ENCODE peak calls at places on chromosomes 7 and 10, in ten cellular contexts. X is heart left ventricle, M is sigmoid colon, J is upper lobe of right lung, F is IMR-90, K is cardiac muscle cell, A is HepG2, N is tibial nerve, B is spleen, G is ascending aorta. Q is an unnamed sample.

GRCh38 chr7:132084776-132085388 is 491.4 kb downstream of the PLXNA4 start:
- DNase-seq in X (no peak), M (peak), J (no peak), F (peak), K (no peak), A (peak), N (no peak), B (no peak), G (no peak), Q (no peak)

GRCh38 chr7:2307690-2308107 is 6.5 kb downstream of the SNX8 start:
- DNase-seq in X (no peak), M (no peak), J (no peak), F (no peak), K (no peak), A (no peak), N (no peak), B (no peak), G (no peak), Q (no peak)

GRCh38 chr10:124265391-124265745 is 153.4 kb downstream of the OAT start:
- DNase-seq in X (no peak), M (no peak), J (no peak), F (no peak), K (no peak), A (no peak), N (no peak), B (peak), G (no peak), Q (no peak)

GRCh38 chr10:80158598-80159127 is 26.1 kb downstream of the PLAC9 start:
- DNase-seq in X (peak), M (peak), J (no peak), F (peak), K (no peak), A (no peak), N (peak), B (peak), G (peak), Q (peak)

GRCh38 chr7:18530224-18531179 is 35.0 kb downstream of the HDAC9 start:
- DNase-seq in X (no peak), M (no peak), J (no peak), F (no peak), K (no peak), A (no peak), N (no peak), B (no peak), G (no peak), Q (no peak)

GRCh38 chr10:114856544-114857287 is 35.1 kb downstream of the FHIP2A start:
- DNase-seq in X (no peak), M (no peak), J (no peak), F (peak), K (no peak), A (no peak), N (no peak), B (no peak), G (no peak), Q (peak)

GRCh38 chr10:114831186-114831867 is 9.7 kb downstream of the FHIP2A start:
- DNase-seq in X (no peak), M (no peak), J (no peak), F (no peak), K (no peak), A (no peak), N (no peak), B (no peak), G (no peak), Q (no peak)

GRCh38 chr7:110987130-110987693 is 103.7 kb upstream of the LRRN3 start:
- DNase-seq in X (no peak), M (no peak), J (no peak), F (no peak), K (no peak), A (no peak), N (no peak), B (no peak), G (no peak), Q (no peak)

GRCh38 chr7:13908667-13909382 is 80.6 kb downstream of the ETV1 start:
- DNase-seq in X (no peak), M (no peak), J (no peak), F (no peak), K (no peak), A (no peak), N (no peak), B (no peak), G (no peak), Q (peak)

GRCh38 chr7:95046494-95047240 is 139.3 kb downstream of the PPP1R9A start:
- DNase-seq in X (no peak), M (no peak), J (no peak), F (no peak), K (no peak), A (no peak), N (no peak), B (no peak), G (no peak), Q (no peak)

GRCh38 chr7:79329464-79329863 is 124.0 kb downstream of the MAGI2 start:
- DNase-seq in X (no peak), M (no peak), J (no peak), F (no peak), K (no peak), A (no peak), N (no peak), B (no peak), G (no peak), Q (no peak)

GRCh38 chr10:5159126-5159525 is 25.8 kb downstream of the AKR1C8 start:
- DNase-seq in X (no peak), M (no peak), J (no peak), F (no peak), K (no peak), A (no peak), N (no peak), B (no peak), G (no peak), Q (no peak)

GRCh38 chr10:53918755-53919154 is 882.3 kb downstream of the PCDH15 start:
- DNase-seq in X (no peak), M (no peak), J (no peak), F (no peak), K (no peak), A (no peak), N (no peak), B (no peak), G (no peak), Q (no peak)
- TF ChIP-seq CTCF in X (no peak), M (no peak), J (no peak), F (no peak), K (no peak), A (no peak), N (no peak), B (no peak), G (no peak), Q (no peak)

GRCh38 chr10:44051584-44052385 is 333.1 kb downstream of the CXCL12 start:
- DNase-seq in X (no peak), M (no peak), J (no peak), F (peak), K (no peak), A (peak), N (no peak), B (no peak), G (no peak), Q (peak)

GRCh38 chr10:44054046-44054445 is 330.9 kb downstream of the CXCL12 start:
- DNase-seq in X (no peak), M (no peak), J (no peak), F (no peak), K (no peak), A (no peak), N (no peak), B (no peak), G (no peak), Q (no peak)

GRCh38 chr10:44056206-44056605 is 328.7 kb downstream of the CXCL12 start:
- DNase-seq in X (peak), M (no peak), J (no peak), F (no peak), K (no peak), A (no peak), N (no peak), B (no peak), G (no peak), Q (no peak)

GRCh38 chr10:44051091-44051490 is 333.8 kb downstream of the CXCL12 start:
- DNase-seq in X (no peak), M (no peak), J (no peak), F (no peak), K (no peak), A (no peak), N (no peak), B (no peak), G (no peak), Q (no peak)

GRCh38 chr10:44053391-44053790 is 331.5 kb downstream of the CXCL12 start:
- DNase-seq in X (no peak), M (no peak), J (no peak), F (no peak), K (no peak), A (no peak), N (no peak), B (no peak), G (no peak), Q (no peak)
- H3K27ac ChIP-seq in X (no peak), M (no peak), J (no peak), F (no peak), K (no peak), A (no peak), N (no peak), B (no peak), G (no peak), Q (no peak)

DNA sequence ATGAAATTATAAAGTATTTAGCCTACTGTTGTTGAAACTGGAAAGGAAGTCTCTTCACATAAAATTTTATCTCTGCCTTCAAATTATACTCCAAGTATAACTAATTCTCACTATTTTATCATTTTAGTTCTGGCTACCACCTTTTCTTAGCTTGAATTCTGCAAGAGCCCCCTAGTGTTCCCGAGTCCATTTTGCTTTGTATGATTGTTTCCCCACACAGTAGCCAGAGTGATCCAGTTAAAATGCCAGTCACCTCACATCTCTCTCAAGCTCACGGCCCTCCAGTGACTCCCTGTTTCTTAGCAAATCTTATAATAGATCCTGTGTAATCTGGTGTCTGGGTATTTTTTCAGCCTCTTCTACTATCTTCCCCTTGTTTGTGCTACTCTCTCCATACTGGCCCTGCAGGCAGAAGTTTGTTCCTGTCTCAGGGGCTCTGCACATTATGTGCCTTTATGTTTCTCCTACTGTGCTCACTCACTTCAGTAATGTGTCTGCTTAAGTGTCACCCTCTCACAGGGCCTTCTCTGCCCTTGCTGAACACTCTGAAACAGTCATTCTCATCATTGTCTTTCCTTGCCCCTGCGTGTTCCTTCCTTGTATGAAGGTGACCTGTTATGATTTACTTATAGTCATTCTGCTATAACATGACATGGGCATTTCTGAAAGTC is 8.9 kb downstream of the WAC start:
- DNase-seq in X (no peak), M (no peak), J (no peak), F (no peak), K (peak), A (no peak), N (no peak), B (no peak), G (no peak), Q (no peak)
- TF ChIP-seq CTCF in X (no peak), M (no peak), J (no peak), F (no peak), K (peak), A (no peak), N (no peak), B (no peak), G (no peak), Q (peak)

GRCh38 chr7:128259131-128260056 is 18.3 kb downstream of the LEP start:
- DNase-seq in X (no peak), M (no peak), J (peak), F (peak), K (no peak), A (no peak), N (no peak), B (no peak), G (no peak), Q (no peak)
- H3K27ac ChIP-seq in X (no peak), M (no peak), J (no peak), F (no peak), K (no peak), A (no peak), N (no peak), B (no peak), G (no peak), Q (no peak)

DNA sequence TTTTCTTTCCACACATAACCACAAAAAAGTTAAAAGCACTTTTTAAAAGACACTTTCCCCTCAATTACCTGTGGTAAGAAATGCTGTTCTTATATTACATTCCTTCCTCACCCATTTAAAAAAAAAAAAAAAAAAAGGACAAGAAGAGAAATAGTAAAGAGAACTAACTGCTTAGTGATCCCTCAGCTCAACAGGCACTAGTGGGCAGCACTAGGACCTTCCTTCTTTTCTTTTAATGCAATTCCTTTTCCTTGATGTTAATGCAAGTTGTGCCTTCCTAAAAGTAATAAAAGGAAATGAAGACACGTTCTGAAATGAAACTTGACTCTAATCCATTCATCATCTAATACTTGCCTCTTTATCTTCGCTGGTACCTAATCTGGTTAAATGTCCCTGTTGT is 189.6 kb downstream of the TCF7L2 start:
- DNase-seq in X (no peak), M (no peak), J (no peak), F (peak), K (no peak), A (no peak), N (no peak), B (no peak), G (no peak), Q (peak)
- TF ChIP-seq CTCF in X (no peak), M (no peak), J (peak), F (peak), K (peak), A (no peak), N (no peak), B (no peak), G (peak), Q (peak)

DNA sequence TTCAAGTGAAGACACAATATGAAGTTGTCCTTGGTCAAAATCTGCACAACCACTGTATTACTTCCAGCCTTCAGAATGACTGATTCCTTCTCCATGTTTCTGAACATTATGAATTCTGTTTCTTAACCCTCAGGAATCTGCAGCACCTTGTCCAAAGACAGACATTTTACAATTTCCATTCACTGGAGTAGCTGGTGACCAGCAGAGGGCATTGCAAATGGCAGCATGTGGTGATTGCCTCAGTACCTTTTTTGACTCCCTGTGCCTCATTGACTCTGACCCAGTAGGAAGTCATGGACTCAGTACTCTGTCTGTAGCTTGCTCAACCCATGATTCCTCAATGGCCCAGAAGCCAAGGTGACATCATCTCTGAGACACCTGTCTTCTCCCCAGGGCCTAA is 879 bp upstream of the VPS41 start:
- DNase-seq in X (no peak), M (no peak), J (no peak), F (no peak), K (no peak), A (no peak), N (no peak), B (no peak), G (no peak), Q (no peak)
- H3K27ac ChIP-seq in X (no peak), M (no peak), J (no peak), F (no peak), K (no peak), A (no peak), N (no peak), B (no peak), G (no peak), Q (no peak)